ENCODE peak calls at places on chromosomes 12 and 14, in eight cellular contexts. G, R, J, I, M, N, O and F are unnamed samples.

GRCh38 chr12:9868951-9869306 is 225 bp downstream of the CLEC2B start:
- DNase-seq in G (no peak), R (no peak), J (no peak), I (no peak), M (no peak), N (no peak), O (no peak), F (peak; percentile 14)

GRCh38 chr12:110744697-110745264 is 2.1 kb upstream of the PPP1CC start:
- DNase-seq in G (peak; percentile 4), R (peak; percentile 42), J (peak; percentile 64), I (no peak), M (no peak), N (no peak), O (peak; percentile 47), F (no peak)

GRCh38 chr12:127174881-127175280 is 1092.1 kb upstream of the TMEM132C start:
- DNase-seq in G (no peak), R (no peak), J (no peak), I (no peak), M (no peak), N (no peak), O (peak; percentile 14), F (no peak)

GRCh38 chr12:14416658-14417057 is 51.2 kb downstream of the ATF7IP start:
- DNase-seq in G (no peak), R (peak; percentile 82), J (peak; percentile 55), I (no peak), M (peak; percentile 46), N (peak; percentile 86), O (peak; percentile 5), F (peak; percentile 92)

GRCh38 chr12:101045486-101046474 is 164.3 kb downstream of the SLC5A8 start:
- DNase-seq in G (no peak), R (no peak), J (no peak), I (no peak), M (no peak), N (peak; percentile 62), O (no peak), F (no peak)

GRCh38 chr14:69614592-69614991 is 3.2 kb downstream of the SUSD6 start:
- DNase-seq in G (no peak), R (no peak), J (no peak), I (no peak), M (no peak), N (no peak), O (no peak), F (no peak)

GRCh38 chr12:95551305-95551704 is at the start of gene USP44:
- DNase-seq in G (no peak), R (no peak), J (no peak), I (no peak), M (peak; percentile 29), N (no peak), O (no peak), F (no peak)

GRCh38 chr14:67815573-67816235 is 686 bp downstream of the ZFYVE26 start:
- DNase-seq in G (no peak), R (peak; percentile 59), J (peak; percentile 10), I (no peak), M (no peak), N (peak; percentile 66), O (peak; percentile 18), F (peak; percentile 42)

GRCh38 chr12:107344035-107344808 is 250.9 kb upstream of the CRY1 start:
- DNase-seq in G (no peak), R (peak; percentile 71), J (peak; percentile 95), I (no peak), M (no peak), N (peak; percentile 92), O (peak; percentile 97), F (peak; percentile 85)

GRCh38 chr12:111584959-111585358 is 14.2 kb downstream of the ATXN2 start:
- DNase-seq in G (no peak), R (no peak), J (no peak), I (no peak), M (no peak), N (no peak), O (no peak), F (no peak)

GRCh38 chr14:21072781-21073339 is 2.8 kb downstream of the ARHGEF40 start:
- DNase-seq in G (no peak), R (no peak), J (no peak), I (no peak), M (no peak), N (no peak), O (no peak), F (no peak)

GRCh38 chr12:26056335-26056734 is 68.5 kb downstream of the BHLHE41 start:
- DNase-seq in G (peak; percentile 81), R (peak; percentile 78), J (peak; percentile 40), I (no peak), M (no peak), N (peak; percentile 69), O (peak; percentile 75), F (peak; percentile 65)

GRCh38 chr12:75760481-75761324 is 249.3 kb upstream of the KRR1 start:
- DNase-seq in G (no peak), R (no peak), J (no peak), I (no peak), M (no peak), N (no peak), O (no peak), F (no peak)

GRCh38 chr12:104526751-104527150 is 70.0 kb downstream of the CHST11 start:
- DNase-seq in G (no peak), R (no peak), J (no peak), I (no peak), M (no peak), N (no peak), O (no peak), F (no peak)

GRCh38 chr14:99127651-99128167 is 144.3 kb downstream of the BCL11B start:
- DNase-seq in G (no peak), R (peak; percentile 71), J (no peak), I (no peak), M (no peak), N (peak; percentile 83), O (peak; percentile 42), F (peak; percentile 31)

GRCh38 chr14:35965425-35965824 is 139.3 kb downstream of the BRMS1L start:
- DNase-seq in G (peak; percentile 7), R (peak; percentile 48), J (no peak), I (no peak), M (no peak), N (no peak), O (no peak), F (no peak)

GRCh38 chr12:128098725-128099124 is 168.2 kb upstream of the TMEM132C start:
- DNase-seq in G (no peak), R (no peak), J (no peak), I (no peak), M (no peak), N (no peak), O (no peak), F (no peak)

GRCh38 chr14:70366890-70367289 is 7.4 kb upstream of the COX16 start:
- DNase-seq in G (no peak), R (no peak), J (no peak), I (no peak), M (no peak), N (no peak), O (no peak), F (no peak)

GRCh38 chr12:15669256-15669948 is 119.8 kb downstream of the EPS8 start:
- DNase-seq in G (no peak), R (peak; percentile 48), J (no peak), I (no peak), M (no peak), N (peak; percentile 53), O (no peak), F (no peak)

GRCh38 chr12:61043838-61044237 is 1216.4 kb upstream of the USP15 start:
- DNase-seq in G (no peak), R (no peak), J (no peak), I (no peak), M (no peak), N (no peak), O (no peak), F (no peak)

GRCh38 chr12:106285993-106286392 is 16.5 kb upstream of the TCP11L2 start:
- DNase-seq in G (no peak), R (peak; percentile 59), J (no peak), I (no peak), M (no peak), N (peak; percentile 24), O (no peak), F (no peak)

GRCh38 chr12:52615208-52615868 is 3.0 kb downstream of the KRT73 start:
- DNase-seq in G (no peak), R (no peak), J (no peak), I (no peak), M (no peak), N (peak; percentile 27), O (no peak), F (no peak)

GRCh38 chr14:94681300-94682060 is 69.3 kb downstream of the SERPINA3 start:
- DNase-seq in G (no peak), R (peak; percentile 49), J (peak; percentile 47), I (no peak), M (no peak), N (peak; percentile 30), O (peak; percentile 66), F (peak; percentile 39)

GRCh38 chr12:46921754-46922113 is 95.9 kb upstream of the SLC38A4 start:
- DNase-seq in G (no peak), R (no peak), J (no peak), I (no peak), M (no peak), N (peak; percentile 15), O (no peak), F (no peak)

GRCh38 chr12:85468356-85469157 is 188.5 kb downstream of the ALX1 start:
- DNase-seq in G (peak; percentile 47), R (peak; percentile 76), J (peak; percentile 64), I (no peak), M (peak; percentile 50), N (peak; percentile 59), O (peak; percentile 58), F (peak; percentile 69)

GRCh38 chr12:57208946-57209282 is 7.7 kb upstream of the NXPH4 start:
- DNase-seq in G (no peak), R (peak; percentile 50), J (no peak), I (no peak), M (no peak), N (no peak), O (no peak), F (no peak)

GRCh38 chr12:45215419-45216296 is at the start of gene ANO6:
- DNase-seq in G (peak; percentile 95), R (peak; percentile 96), J (peak; percentile 80), I (peak; percentile 54), M (peak; percentile 79), N (peak; percentile 89), O (peak; percentile 89), F (peak; percentile 91)

GRCh38 chr14:29518335-29518734 is 409.3 kb downstream of the PRKD1 start:
- DNase-seq in G (peak; percentile 51), R (peak; percentile 47), J (peak; percentile 0), I (no peak), M (no peak), N (peak; percentile 5), O (peak; percentile 28), F (peak; percentile 19)

GRCh38 chr12:65962921-65963883 is 138.9 kb downstream of the HMGA2 start:
- DNase-seq in G (no peak), R (peak; percentile 94), J (no peak), I (no peak), M (peak; percentile 38), N (peak; percentile 81), O (no peak), F (peak; percentile 75)

GRCh38 chr14:103022669-103023044 is 34.7 kb downstream of the CDC42BPB start:
- DNase-seq in G (no peak), R (no peak), J (no peak), I (no peak), M (no peak), N (no peak), O (no peak), F (no peak)

GRCh38 chr14:29548948-29549370 is 378.7 kb downstream of the PRKD1 start:
- DNase-seq in G (peak; percentile 73), R (peak; percentile 78), J (peak; percentile 47), I (no peak), M (no peak), N (peak; percentile 64), O (peak; percentile 66), F (peak; percentile 76)

GRCh38 chr12:109331546-109331945 is 16.2 kb upstream of the MYO1H start:
- DNase-seq in G (no peak), R (no peak), J (no peak), I (no peak), M (no peak), N (no peak), O (no peak), F (no peak)

GRCh38 chr14:90412058-90412457 is 15.2 kb downstream of the CALM1 start:
- DNase-seq in G (no peak), R (no peak), J (no peak), I (no peak), M (no peak), N (no peak), O (no peak), F (no peak)